ENCODE peak calls at places on chromosomes 2 and 18, in ten cellular contexts. G is naive B cell; D is heart right ventricle; C is left lung; I is gastroesophageal sphincter; J is left colon; V is stimulated activated naive B cell treated with anti-CD40 and anti-IgM and Interleukin-4, amounts not matched to agents 10 μg/mL and 1 μg/mL and 100 μg/mL, for 72 hours; B is left cardiac atrium; T is activated T-cell treated with anti-CD3 and anti-CD28 coated beads, Interleukin-2, amount 50 U/mL, for 4 hours; Y is omental fat pad. W is an unnamed sample.

GRCh38 chr2:12855508-12855907 is 138.8 kb downstream of the TRIB2 start:
- ATAC-seq in C (no peak), G (no peak), D (no peak), J (no peak), V (peak), B (no peak), I (no peak), T (peak), Y (no peak), W (no peak)

GRCh38 chr2:127735537-127736399 is 34.5 kb downstream of the SFT2D3 start:
- ATAC-seq in I (no peak), J (peak), V (no peak), C (peak), B (no peak), Y (no peak), D (no peak), T (no peak), G (no peak), W (no peak)

GRCh38 chr2:64467463-64467843 is 13.5 kb downstream of the LGALSL start:
- ATAC-seq in B (peak), T (no peak), I (peak), J (peak), Y (no peak), G (no peak), D (no peak), C (peak), V (no peak), W (peak)

GRCh38 chr18:50895350-50896045 is 16.6 kb downstream of the ME2 start:
- ATAC-seq in Y (no peak), J (no peak), V (no peak), D (no peak), C (peak), I (no peak), T (no peak), B (no peak), G (no peak), W (no peak)

GRCh38 chr2:97691166-97691565 is 21.7 kb downstream of the C2orf92 start:
- ATAC-seq in C (no peak), J (no peak), G (no peak), D (no peak), V (no peak), I (no peak), Y (no peak), T (no peak), B (no peak), W (no peak)

GRCh38 chr2:43227830-43228280 is 1.4 kb upstream of the ZFP36L2 start:
- ATAC-seq in B (no peak), D (no peak), I (no peak), G (no peak), C (no peak), T (no peak), J (peak), Y (peak), V (no peak), W (no peak)

GRCh38 chr2:211423018-211423417 is 866.6 kb downstream of the CPS1 start:
- ATAC-seq in B (no peak), J (no peak), I (no peak), D (no peak), C (no peak), Y (no peak), T (no peak), V (peak), G (no peak), W (no peak)

GRCh38 chr2:143261986-143262784 is 133.0 kb downstream of the ARHGAP15 start:
- ATAC-seq in C (peak), D (no peak), B (peak), T (peak), I (no peak), V (peak), J (peak), Y (no peak), G (peak), W (peak)

GRCh38 chr2:134892282-134893054 is 26.2 kb upstream of the CCNT2 start:
- ATAC-seq in Y (no peak), T (no peak), G (no peak), B (no peak), I (no peak), J (no peak), D (no peak), C (peak), V (no peak), W (no peak)

GRCh38 chr2:227153307-227153706 is 10.7 kb downstream of the COL4A4 start:
- ATAC-seq in I (no peak), B (peak), Y (no peak), G (no peak), C (peak), T (no peak), V (no peak), J (peak), D (no peak), W (no peak)

GRCh38 chr18:59885579-59886163 is 14.1 kb upstream of the PMAIP1 start:
- ATAC-seq in D (no peak), G (peak), C (peak), Y (no peak), I (no peak), J (no peak), B (peak), T (peak), V (peak), W (no peak)

GRCh38 chr2:200181732-200182131 is 124.8 kb upstream of the SPATS2L start:
- ATAC-seq in C (no peak), T (no peak), Y (no peak), D (no peak), V (no peak), G (no peak), B (no peak), J (no peak), I (no peak), W (no peak)

GRCh38 chr2:37652199-37652640 is 19.2 kb downstream of the CDC42EP3 start:
- ATAC-seq in G (no peak), V (peak), I (no peak), J (no peak), B (peak), D (no peak), T (no peak), C (no peak), Y (no peak), W (peak)

GRCh38 chr18:28269750-28270149 is 92.8 kb upstream of the CDH2 start:
- ATAC-seq in G (no peak), D (no peak), B (no peak), J (no peak), Y (no peak), I (no peak), C (no peak), T (no peak), V (no peak), W (no peak)

GRCh38 chr18:35619468-35619867 is 37.9 kb downstream of the GALNT1 start:
- ATAC-seq in C (peak), J (no peak), T (no peak), G (no peak), V (no peak), Y (no peak), D (peak), I (peak), B (peak), W (no peak)

GRCh38 chr2:60569680-60570111 is 16.2 kb upstream of the BCL11A start:
- ATAC-seq in V (peak), C (no peak), I (no peak), T (no peak), D (no peak), J (no peak), G (peak), B (no peak), Y (no peak), W (no peak)

GRCh38 chr2:216142540-216142939 is 33.4 kb downstream of the XRCC5 start:
- ATAC-seq in I (no peak), C (no peak), D (no peak), Y (no peak), B (no peak), V (peak), G (no peak), T (peak), J (no peak), W (no peak)

GRCh38 chr2:18501156-18501555 is 59.3 kb downstream of the RDH14 start:
- ATAC-seq in G (no peak), J (no peak), T (no peak), V (no peak), Y (no peak), I (no peak), D (no peak), C (no peak), B (no peak), W (no peak)

GRCh38 chr2:64332300-64332699 is 121.7 kb upstream of the LGALSL start:
- ATAC-seq in Y (no peak), B (no peak), C (no peak), D (no peak), G (no peak), J (no peak), T (no peak), I (no peak), V (no peak), W (no peak)

GRCh38 chr2:216012830-216013079 is 596 bp downstream of the MREG start:
- ATAC-seq in D (no peak), J (peak), T (no peak), B (no peak), V (no peak), Y (no peak), C (peak), G (no peak), I (no peak), W (no peak)

GRCh38 chr2:120881981-120882788 is 146.5 kb downstream of the GLI2 start:
- ATAC-seq in T (no peak), B (peak), D (peak), C (no peak), V (no peak), I (peak), G (no peak), Y (no peak), J (no peak), W (no peak)

GRCh38 chr2:101151859-101152194 is 645 bp upstream of the TBC1D8 start:
- ATAC-seq in J (peak), Y (no peak), T (no peak), C (peak), V (peak), D (peak), G (no peak), B (peak), I (no peak), W (no peak)

GRCh38 chr2:11264007-11264406 is 80.4 kb downstream of the ROCK2 start:
- ATAC-seq in B (no peak), T (no peak), G (no peak), I (no peak), J (no peak), D (no peak), Y (no peak), C (no peak), V (no peak), W (no peak)

GRCh38 chr2:189791338-189792042 is 7.2 kb downstream of the PMS1 start:
- ATAC-seq in D (no peak), G (no peak), J (no peak), V (no peak), T (no peak), Y (no peak), C (no peak), B (no peak), I (no peak), W (no peak)

GRCh38 chr18:79429785-79430281 is 34.1 kb downstream of the NFATC1 start:
- ATAC-seq in J (no peak), C (no peak), B (no peak), D (no peak), T (no peak), G (no peak), V (no peak), Y (no peak), I (no peak), W (no peak)

GRCh38 chr2:45329045-45329677 is 281.9 kb downstream of the SRBD1 start:
- ATAC-seq in T (peak), D (no peak), V (no peak), B (no peak), G (no peak), I (no peak), C (peak), J (no peak), Y (no peak), W (peak)

GRCh38 chr18:2978208-2978607 is 34.7 kb downstream of the LPIN2 start:
- ATAC-seq in D (no peak), B (peak), V (peak), C (no peak), Y (no peak), G (no peak), I (no peak), T (peak), J (no peak), W (no peak)

GRCh38 chr2:224400886-224401632 is 848 bp downstream of the FAM124B start:
- ATAC-seq in G (peak), D (peak), I (peak), J (no peak), V (no peak), Y (peak), C (peak), T (peak), B (peak), W (peak)

GRCh38 chr2:120919771-120920437 is 184.2 kb downstream of the GLI2 start:
- ATAC-seq in Y (no peak), V (no peak), B (peak), I (peak), G (no peak), J (no peak), C (no peak), D (no peak), T (no peak), W (no peak)

GRCh38 chr2:25938345-25938744 is 44.0 kb downstream of the KIF3C start:
- ATAC-seq in G (no peak), V (no peak), J (no peak), D (peak), Y (no peak), I (no peak), T (no peak), B (peak), C (no peak), W (no peak)

GRCh38 chr2:171878481-171878993 is 15.5 kb downstream of the SLC25A12 start:
- ATAC-seq in V (no peak), G (no peak), T (no peak), B (peak), J (no peak), Y (peak), I (peak), D (peak), C (peak), W (peak)

GRCh38 chr2:100580474-100581264 is 17.9 kb downstream of the PDCL3 start:
- ATAC-seq in B (peak), J (no peak), V (peak), Y (peak), D (peak), G (peak), C (peak), I (no peak), T (peak), W (peak)

GRCh38 chr2:133434962-133435668 is 133.1 kb downstream of the NCKAP5 start:
- ATAC-seq in T (no peak), I (no peak), D (no peak), Y (peak), G (no peak), C (no peak), B (peak), J (no peak), V (no peak), W (peak)

GRCh38 chr18:62506495-62507143 is 16.2 kb upstream of the ZCCHC2 start:
- ATAC-seq in T (no peak), Y (no peak), V (peak), G (no peak), J (peak), B (no peak), C (peak), I (no peak), D (no peak), W (peak)

GRCh38 chr18:4394700-4395099 is 60.4 kb downstream of the DLGAP1 start:
- ATAC-seq in I (no peak), T (no peak), C (no peak), D (no peak), B (no peak), Y (no peak), J (no peak), G (no peak), V (no peak), W (no peak)

W was measured in esophagus mucosa.